ENCODE peak calls at places on chromosomes 4 and X, in five cellular contexts. S is body of pancreas, Y is neural crest cell, H is cardiac muscle cell, P is suprapubic skin. G is an unnamed sample.

GRCh38 chrX:65607070-65607742 is 60.2 kb upstream of the MSN start:
- DNase-seq in S (no peak), P (no peak), Y (no peak), H (peak; percentile 24), G (no peak)

GRCh38 chr4:8211229-8211628 is 12.1 kb downstream of the SH3TC1 start:
- DNase-seq in Y (no peak), P (no peak), S (no peak), H (no peak), G (no peak)

GRCh38 chrX:115324194-115324593 is 34.7 kb downstream of the LUZP4 start:
- DNase-seq in H (peak; percentile 78), Y (no peak), S (peak; percentile 50), P (no peak), G (no peak)

GRCh38 chr4:82891728-82892466 is 944 bp upstream of the SEC31A start:
- DNase-seq in H (peak; percentile 50), Y (no peak), P (no peak), S (no peak), G (no peak)

GRCh38 chr4:680091-680490 is 5.7 kb downstream of the MYL5 start:
- DNase-seq in Y (no peak), S (no peak), H (no peak), P (no peak), G (no peak)

GRCh38 chr4:73843369-73843768 is 6.9 kb downstream of the CXCL6 start:
- DNase-seq in S (no peak), P (no peak), Y (no peak), H (no peak), G (no peak)

GRCh38 chrX:150062292-150063137 is 124.2 kb upstream of the EOLA2 start:
- DNase-seq in S (peak; percentile 15), P (no peak), H (peak; percentile 41), Y (no peak), G (no peak)

GRCh38 chr4:110781944-110782343 is 159.1 kb upstream of the PITX2 start:
- DNase-seq in P (no peak), Y (no peak), S (no peak), H (no peak), G (no peak)

GRCh38 chr4:28682872-28683271 is 1822.2 kb downstream of the STIM2 start:
- DNase-seq in S (no peak), Y (no peak), P (no peak), H (no peak), G (no peak)

GRCh38 chr4:7252051-7252450 is 59.7 kb downstream of the SORCS2 start:
- DNase-seq in P (no peak), S (no peak), H (no peak), Y (no peak), G (no peak)

GRCh38 chr4:184647391-184648101 is 1.7 kb downstream of the CASP3 start:
- DNase-seq in H (peak; percentile 27), Y (no peak), P (no peak), S (no peak), G (no peak)

GRCh38 chr4:150231108-150231770 is 153.0 kb downstream of the DCLK2 start:
- DNase-seq in P (no peak), S (no peak), H (no peak), Y (no peak), G (no peak)

GRCh38 chr4:138953962-138954371 is 61.6 kb upstream of the NOCT start:
- DNase-seq in S (no peak), Y (no peak), H (peak; percentile 96), P (peak; percentile 68), G (no peak)
- TF ChIP-seq CTCF in S (no peak), Y (no peak), H (no peak), P (no peak), G (no peak)

DNA sequence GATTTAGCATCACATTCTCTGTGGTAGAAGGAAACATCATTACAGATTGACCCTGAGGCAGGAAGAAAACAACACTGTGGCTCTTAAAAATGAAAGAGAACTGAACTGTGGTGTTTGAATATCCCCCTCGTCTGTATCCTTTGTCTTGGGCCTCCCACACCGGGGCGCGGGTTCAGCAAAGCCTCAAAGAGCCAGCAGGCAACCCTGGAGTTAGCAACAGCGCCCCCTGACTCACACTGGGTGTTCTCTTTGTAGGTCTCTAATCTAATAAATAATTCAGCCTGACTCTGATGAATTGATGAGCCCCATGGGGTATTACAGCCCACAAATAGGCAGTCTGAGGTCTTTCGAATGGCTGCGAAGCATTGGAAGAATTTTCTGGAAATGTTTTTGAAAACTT is 46.1 kb upstream of the CTSO start:
- DNase-seq in H (peak; percentile 30), P (no peak), Y (peak; percentile 61), S (no peak), G (peak; percentile 49)
- TF ChIP-seq CTCF in H (peak; percentile 44), P (no peak), Y (peak; percentile 50), S (no peak), G (peak; percentile 40)

DNA sequence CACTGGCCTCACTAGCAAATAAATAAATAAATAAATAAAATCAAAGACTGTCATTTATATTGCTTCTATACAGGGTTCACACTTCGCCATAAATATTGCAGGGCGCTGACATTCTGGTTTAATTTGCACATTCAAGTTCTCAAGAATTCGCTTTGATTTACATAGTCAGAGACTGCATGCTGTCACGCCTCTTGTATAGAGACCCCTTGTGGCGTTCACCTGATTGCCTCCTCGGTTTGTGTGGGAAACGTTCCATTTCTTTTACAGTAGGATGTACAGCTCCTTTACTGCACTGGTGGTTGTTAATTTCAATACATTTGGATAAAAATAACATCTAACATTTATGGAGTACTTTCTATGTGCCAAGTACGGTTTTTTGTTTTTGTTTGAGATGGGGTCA is 71.3 kb upstream of the ADGRG2 start:
- DNase-seq in Y (no peak), S (no peak), P (no peak), H (no peak), G (no peak)
- TF ChIP-seq CTCF in Y (no peak), S (no peak), P (no peak), H (no peak), G (no peak)

GRCh38 chr4:160981083-160981482 is 1182.7 kb downstream of the FSTL5 start:
- DNase-seq in S (no peak), P (no peak), H (no peak), Y (no peak), G (no peak)
- TF ChIP-seq CTCF in S (no peak), P (no peak), H (no peak), Y (no peak), G (no peak)

GRCh38 chr4:15144249-15144966 is 142.1 kb downstream of the CPEB2 start:
- DNase-seq in S (no peak), H (no peak), P (no peak), Y (no peak), G (no peak)
- TF ChIP-seq CTCF in S (no peak), H (no peak), P (no peak), Y (no peak), G (no peak)

DNA sequence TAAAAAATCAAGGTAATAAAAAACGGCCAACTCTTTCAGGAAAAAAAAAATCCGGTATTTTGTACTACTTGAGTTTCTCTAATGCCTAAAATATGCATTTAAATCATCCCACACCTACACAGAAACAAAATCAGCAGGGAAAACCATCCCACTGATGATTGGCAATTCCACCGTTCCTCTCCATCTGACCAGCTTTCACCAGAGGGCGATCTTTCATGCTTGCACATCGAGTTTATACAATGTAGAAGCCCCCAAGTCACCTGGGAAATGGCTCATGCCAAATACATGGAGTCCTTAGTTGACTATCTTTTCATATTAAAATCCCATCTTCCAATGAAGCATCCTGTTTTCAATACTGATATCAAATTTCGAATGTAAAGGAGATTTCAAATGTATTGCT is 69.2 kb downstream of the PTCHD1 start:
- DNase-seq in S (no peak), Y (no peak), H (peak; percentile 3), P (no peak), G (no peak)
- TF ChIP-seq CTCF in S (peak; percentile 29), Y (peak; percentile 42), H (peak; percentile 25), P (no peak), G (peak; percentile 17)

GRCh38 chr4:2948895-2949781 is 14.1 kb downstream of the NOP14 start:
- DNase-seq in S (peak; percentile 61), Y (no peak), H (peak; percentile 33), P (no peak), G (no peak)
- TF ChIP-seq CTCF in S (peak; percentile 42), Y (peak; percentile 53), H (peak; percentile 36), P (peak; percentile 46), G (peak; percentile 10)

GRCh38 chrX:928606-929005 is 283.8 kb downstream of the CRLF2 start:
- DNase-seq in Y (no peak), S (no peak), H (no peak), P (peak; percentile 10), G (no peak)
- TF ChIP-seq CTCF in Y (no peak), S (no peak), H (no peak), P (no peak), G (no peak)